ENCODE peak calls at places on chromosomes 5 and 9, in eight cellular contexts. P is HepG2, B is GM12892, T is HCT116, J is transverse colon, I is breast epithelium, S is sigmoid colon, N is GM12891. Z is an unnamed sample.
A peak's percentile ranks its signal among the peaks of the same experiment; 100 is the strongest.

GRCh38 chr9:3794005-3794404 is 268.2 kb upstream of the RFX3 start:
- DNase-seq in S (no peak), J (no peak), N (no peak), B (no peak), I (no peak), T (no peak), P (peak; percentile 88), Z (no peak)

GRCh38 chr9:114351932-114352331 is 22.3 kb downstream of the ORM2 start:
- DNase-seq in J (no peak), S (no peak), B (no peak), N (no peak), P (no peak), I (no peak), T (no peak), Z (no peak)

GRCh38 chr9:135985889-135986288 is 24.7 kb upstream of the UBAC1 start:
- DNase-seq in N (no peak), J (no peak), S (no peak), T (no peak), B (no peak), P (no peak), I (no peak), Z (no peak)

GRCh38 chr9:22446589-22446949 is at the start of gene DMRTA1:
- DNase-seq in S (peak; percentile 91), B (no peak), J (peak; percentile 72), N (no peak), T (no peak), P (no peak), I (peak; percentile 59), Z (peak; percentile 87)

GRCh38 chr9:122265265-122265900 is 701 bp downstream of the MRRF start:
- DNase-seq in T (peak; percentile 18), S (no peak), B (no peak), J (peak; percentile 28), N (peak; percentile 9), P (peak; percentile 79), I (no peak), Z (no peak)

GRCh38 chr9:134554750-134555655 is 86.6 kb upstream of the COL5A1 start:
- DNase-seq in J (no peak), S (peak; percentile 63), P (no peak), I (no peak), B (no peak), T (no peak), N (no peak), Z (no peak)

GRCh38 chr5:56786346-56786745 is 29.0 kb upstream of the MAP3K1 start:
- DNase-seq in T (no peak), I (no peak), P (no peak), N (no peak), J (no peak), S (no peak), B (no peak), Z (no peak)

GRCh38 chr5:145104106-145104505 is 731.0 kb downstream of the PRELID2 start:
- DNase-seq in S (no peak), P (no peak), J (no peak), B (no peak), N (no peak), I (no peak), T (no peak), Z (no peak)

GRCh38 chr5:169909945-169910344 is 70.3 kb downstream of the INSYN2B start:
- DNase-seq in P (no peak), B (no peak), I (no peak), J (no peak), N (no peak), S (no peak), T (no peak), Z (no peak)

DNA sequence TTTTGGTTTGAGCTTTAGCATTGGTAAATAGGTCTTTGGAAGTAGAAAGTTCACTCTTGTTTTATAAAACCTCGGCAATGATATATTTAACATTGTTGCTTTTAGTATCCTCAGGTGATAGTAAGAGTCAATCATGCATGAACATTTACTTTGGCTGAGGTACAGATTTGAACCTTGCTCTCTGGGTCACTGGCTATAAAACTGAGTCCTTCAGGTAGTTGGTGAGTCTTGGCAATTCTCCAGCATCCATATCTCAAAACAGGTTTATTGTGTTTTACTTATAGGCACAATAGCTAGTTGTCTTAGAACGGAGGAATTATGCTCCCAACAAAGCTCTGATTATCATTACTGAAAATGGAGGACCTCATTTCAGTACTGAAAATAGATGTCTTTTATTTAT is 75.1 kb downstream of the MAT2B start:
- DNase-seq in P (no peak), N (no peak), T (no peak), S (no peak), B (no peak), J (peak; percentile 21), I (no peak), Z (no peak)
- TF ChIP-seq POLR2AphosphoS5 in P (no peak), N (no peak), T (no peak), S (no peak), B (no peak), J (no peak), I (no peak), Z (no peak)

DNA sequence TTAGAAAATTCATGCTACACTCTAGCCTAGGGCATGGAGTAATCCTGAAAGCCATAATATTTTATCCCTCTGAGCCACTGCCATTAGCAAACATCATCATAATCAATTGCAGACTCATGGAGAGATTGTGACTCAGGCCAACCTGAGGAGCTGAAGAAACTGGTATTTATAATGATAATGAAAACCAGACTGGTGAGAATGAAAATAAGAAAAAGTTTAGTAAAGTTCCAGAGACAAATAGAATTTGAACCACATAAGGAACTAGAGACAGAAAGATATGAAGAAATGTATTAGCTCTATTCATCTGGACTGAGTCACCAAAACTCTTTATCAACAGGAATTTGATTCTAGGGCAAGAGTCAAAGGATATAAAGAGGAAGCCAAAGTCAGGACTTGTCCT is 158.7 kb downstream of the DRD1 start:
- DNase-seq in J (no peak), S (no peak), I (no peak), N (no peak), P (no peak), B (no peak), T (no peak), Z (no peak)
- TF ChIP-seq POLR2A in J (no peak), S (no peak), I (no peak), N (no peak), P (no peak), B (no peak), T (no peak), Z (no peak)

GRCh38 chr5:5340206-5340729 is 82.2 kb upstream of the ICE1 start:
- DNase-seq in S (peak; percentile 84), T (peak; percentile 80), J (peak; percentile 37), N (no peak), P (peak; percentile 73), B (no peak), I (no peak), Z (peak; percentile 28)
- TF ChIP-seq POLR2AphosphoS5 in S (no peak), T (peak; percentile 29), J (no peak), N (no peak), P (no peak), B (no peak), I (peak; percentile 63), Z (no peak)

DNA sequence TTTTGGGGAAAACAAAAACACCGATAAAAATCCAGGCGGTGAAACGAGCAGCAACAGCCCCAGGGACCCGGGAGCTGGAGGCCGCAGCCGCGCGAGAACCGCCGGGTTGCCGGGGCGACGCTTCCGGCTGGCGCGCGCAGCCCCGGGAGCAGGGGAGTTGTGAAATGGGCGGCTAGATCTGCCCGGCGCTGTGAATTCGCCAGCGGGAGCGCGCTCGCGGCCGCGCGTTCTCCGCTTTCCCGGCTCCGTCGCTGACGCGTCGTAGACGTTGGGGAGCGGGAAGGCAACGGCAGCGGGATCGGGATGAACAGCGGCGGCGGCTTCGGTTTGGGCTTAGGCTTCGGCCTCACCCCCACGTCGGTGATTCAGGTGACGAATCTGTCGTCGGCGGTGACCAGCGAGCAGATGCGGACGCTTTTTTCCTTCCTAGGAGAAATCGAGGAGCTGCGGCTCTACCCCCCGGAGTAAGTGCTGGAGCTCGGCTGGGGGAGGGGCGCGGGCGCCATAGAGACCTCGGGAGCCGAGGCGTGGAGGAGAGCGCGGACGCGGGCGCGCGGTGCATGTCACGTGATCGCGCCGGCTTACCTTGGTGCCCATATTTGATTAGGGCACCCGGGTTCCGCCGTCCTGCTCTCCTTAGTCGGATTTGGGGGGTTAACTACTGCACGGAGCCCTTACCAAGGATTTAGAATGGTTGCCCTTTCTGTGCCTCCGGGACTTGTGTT is at the start of gene SREK1:
- DNase-seq in B (peak; percentile 81), J (peak; percentile 93), P (peak; percentile 82), I (peak; percentile 88), T (peak; percentile 83), S (peak; percentile 96), N (peak; percentile 82), Z (peak; percentile 93)
- TF ChIP-seq POLR2A in B (peak; percentile 87), J (peak; percentile 94), P (peak; percentile 83), I (peak; percentile 65), T (peak; percentile 91), S (peak; percentile 75), N (peak; percentile 93), Z (peak; percentile 46)